ENCODE peak calls at places on chromosomes 11 and 22, in ten cellular contexts. E is HCT116, V is vagina, F is lower leg skin, M is K562, Q is transverse colon, S is tibial nerve, K is adrenal gland, P is body of pancreas, C is sigmoid colon. I is an unnamed sample.

GRCh38 chr11:94125408-94126120 is 3.1 kb upstream of the PANX1 start:
- DNase-seq in M (no peak), C (no peak), P (no peak), F (no peak), E (no peak), V (no peak), Q (no peak), S (no peak), K (no peak), I (peak)

GRCh38 chr11:84261707-84262106 is 975.5 kb upstream of the CCDC90B start:
- DNase-seq in E (no peak), V (no peak), K (no peak), M (no peak), S (no peak), Q (no peak), P (no peak), F (no peak), C (no peak), I (no peak)

GRCh38 chr22:48517039-48518030 is 1310.3 kb downstream of the BRD1 start:
- DNase-seq in F (no peak), E (no peak), Q (no peak), C (peak), V (no peak), M (no peak), P (peak), S (peak), K (no peak), I (no peak)

GRCh38 chr11:13446444-13446843 is 16.6 kb downstream of the BTBD10 start:
- DNase-seq in V (no peak), P (no peak), K (no peak), C (no peak), S (no peak), F (no peak), E (no peak), M (no peak), Q (no peak), I (no peak)

GRCh38 chr11:46865340-46865739 is 19.3 kb upstream of the CKAP5 start:
- DNase-seq in C (no peak), K (peak), V (no peak), E (no peak), P (no peak), Q (no peak), F (no peak), M (no peak), S (no peak), I (no peak)

GRCh38 chr11:124891390-124891861 is 6.2 kb downstream of the ROBO4 start:
- DNase-seq in K (no peak), S (no peak), C (peak), E (no peak), V (no peak), P (no peak), M (no peak), F (peak), Q (no peak), I (no peak)

GRCh38 chr11:109046284-109046992 is 375.6 kb upstream of the C11orf87 start:
- DNase-seq in E (no peak), V (no peak), C (no peak), K (no peak), F (no peak), Q (no peak), M (no peak), S (no peak), P (no peak), I (no peak)

GRCh38 chr11:37504066-37504611 is 906.1 kb upstream of the RAG2 start:
- DNase-seq in M (no peak), E (no peak), V (no peak), Q (no peak), C (no peak), P (no peak), F (no peak), S (no peak), K (no peak), I (no peak)

GRCh38 chr11:126654886-126655806 is 299.7 kb downstream of the ST3GAL4 start:
- DNase-seq in E (no peak), P (no peak), S (peak), K (peak), M (no peak), V (no peak), F (no peak), C (no peak), Q (no peak), I (no peak)

GRCh38 chr22:46883547-46883946 is 121.1 kb downstream of the TBC1D22A start:
- DNase-seq in M (no peak), E (no peak), P (no peak), F (peak), S (no peak), Q (no peak), K (no peak), C (no peak), V (no peak), I (no peak)

GRCh38 chr11:104152941-104153340 is 11.0 kb downstream of the PDGFD start:
- DNase-seq in P (no peak), V (no peak), E (no peak), K (no peak), F (no peak), Q (no peak), C (no peak), S (no peak), M (no peak), I (no peak)

GRCh38 chr11:7263842-7264241 is 12.1 kb downstream of the SYT9 start:
- DNase-seq in F (no peak), Q (no peak), V (no peak), P (no peak), K (no peak), E (no peak), M (no peak), S (no peak), C (no peak), I (no peak)

GRCh38 chr22:45083659-45084305 is 74.0 kb upstream of the PHF21B start:
- DNase-seq in F (no peak), Q (no peak), V (no peak), K (no peak), C (no peak), P (no peak), S (no peak), M (no peak), E (no peak), I (no peak)

GRCh38 chr11:121237686-121238658 is 54.6 kb upstream of the SC5D start:
- DNase-seq in F (no peak), M (no peak), E (no peak), Q (no peak), K (no peak), V (no peak), P (no peak), C (no peak), S (no peak), I (no peak)

GRCh38 chr22:43233529-43233928 is 46.6 kb upstream of the TTLL12 start:
- DNase-seq in M (no peak), S (no peak), P (no peak), Q (no peak), K (no peak), V (no peak), F (no peak), C (no peak), E (no peak), I (no peak)

GRCh38 chr11:88629496-88629895 is 292.0 kb upstream of the CTSC start:
- DNase-seq in C (no peak), P (no peak), K (no peak), M (no peak), Q (no peak), S (no peak), F (no peak), V (no peak), E (no peak), I (no peak)

GRCh38 chr11:96168623-96169022 is 174.4 kb downstream of the MAML2 start:
- DNase-seq in C (peak), P (no peak), M (no peak), V (no peak), S (no peak), K (peak), E (no peak), Q (no peak), F (no peak), I (no peak)

GRCh38 chr11:69689484-69690319 is 14.1 kb downstream of the FGF19 start:
- DNase-seq in C (peak), Q (no peak), F (no peak), V (no peak), E (no peak), S (no peak), K (no peak), M (no peak), P (no peak), I (no peak)

GRCh38 chr11:61853698-61854169 is 25.6 kb downstream of the FADS2 start:
- DNase-seq in K (peak), C (no peak), M (no peak), Q (no peak), S (no peak), F (no peak), V (no peak), P (no peak), E (no peak), I (no peak)

GRCh38 chr11:118570787-118571186 is 1.4 kb upstream of the ARCN1 start:
- DNase-seq in C (no peak), V (no peak), F (no peak), P (no peak), E (no peak), M (no peak), K (no peak), S (no peak), Q (no peak), I (no peak)

GRCh38 chr11:6771926-6772898 is at the start of gene OR2AG2:
- DNase-seq in F (no peak), P (no peak), C (no peak), V (no peak), M (no peak), K (peak), S (no peak), Q (no peak), E (no peak), I (no peak)

GRCh38 chr11:119365071-119365591 is 16.4 kb downstream of the USP2 start:
- DNase-seq in E (no peak), Q (no peak), C (no peak), S (no peak), V (no peak), F (no peak), K (no peak), M (no peak), P (no peak), I (no peak)

GRCh38 chr11:12390258-12390657 is 12.9 kb downstream of the PARVA start:
- DNase-seq in S (no peak), C (no peak), M (no peak), E (no peak), K (no peak), F (no peak), Q (no peak), V (no peak), P (no peak), I (no peak)

GRCh38 chr11:76602431-76602861 is 68.1 kb downstream of the LRRC32 start:
- DNase-seq in M (no peak), E (no peak), C (no peak), K (peak), Q (peak), P (no peak), S (no peak), F (peak), V (peak), I (peak)

GRCh38 chr11:133406493-133406892 is 125.8 kb downstream of the OPCML start:
- DNase-seq in M (no peak), E (no peak), P (no peak), Q (no peak), K (no peak), S (no peak), V (no peak), C (no peak), F (no peak), I (no peak)

GRCh38 chr22:50089231-50090140 is at the start of gene MOV10L1:
- DNase-seq in C (no peak), P (peak), S (no peak), F (no peak), Q (no peak), E (no peak), K (no peak), M (peak), V (no peak), I (peak)

DNA sequence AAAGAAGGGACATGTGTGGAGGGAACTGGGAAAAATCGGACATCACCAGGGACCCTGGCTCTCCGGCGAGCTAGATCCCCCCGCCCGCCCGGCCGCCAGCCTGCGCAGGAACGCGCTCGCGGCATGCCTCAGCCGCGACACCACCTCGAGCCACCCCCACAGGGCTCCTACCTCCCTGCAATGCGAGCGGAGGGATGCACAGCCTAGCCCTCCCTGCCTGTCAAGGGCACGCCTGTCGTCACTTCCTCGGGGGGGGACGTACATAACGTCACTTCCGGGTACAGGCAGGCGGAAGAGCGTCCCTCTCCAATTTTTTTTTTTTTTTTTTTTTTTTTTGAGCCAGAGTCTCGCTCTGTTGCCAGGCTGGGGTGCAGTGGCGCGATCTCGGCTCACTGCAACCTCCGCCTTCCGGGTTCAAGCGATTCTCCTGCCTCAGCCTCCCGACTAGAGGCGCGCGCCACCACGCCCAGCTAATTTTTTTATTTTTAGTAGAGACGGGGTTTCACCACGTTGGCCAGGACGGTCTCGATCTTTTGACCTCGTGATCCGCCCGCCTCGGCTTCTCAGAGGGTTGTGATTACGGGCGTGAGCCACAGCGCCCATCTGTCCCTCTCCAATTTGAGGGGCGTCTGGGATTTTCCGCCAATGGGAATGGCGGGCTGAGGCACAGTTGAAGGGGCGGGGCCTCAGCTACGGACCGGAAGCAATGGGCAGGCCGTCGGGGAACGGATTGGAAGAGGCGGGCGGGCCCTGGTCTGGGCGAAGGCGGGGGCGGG is at the start of gene TXN2:
- DNase-seq in K (peak), V (peak), M (peak), F (peak), C (peak), S (peak), E (peak), P (peak), Q (peak), I (peak)
- TF ChIP-seq POLR2A in K (peak), V (peak), M (peak), F (no peak), C (peak), S (peak), E (peak), P (peak), Q (peak), I (peak)

GRCh38 chr11:57567512-57568329 is at the start of gene UBE2L6:
- DNase-seq in E (no peak), S (peak), F (peak), Q (peak), V (no peak), K (peak), M (peak), P (peak), C (peak), I (peak)
- TF ChIP-seq POLR2A in E (no peak), S (no peak), F (no peak), Q (no peak), V (no peak), K (peak), M (no peak), P (peak), C (no peak), I (peak)

GRCh38 chr22:36528795-36529718 is at the start of gene EIF3D:
- DNase-seq in E (peak), F (peak), Q (peak), M (peak), K (peak), P (peak), C (peak), S (peak), V (peak), I (peak)
- TF ChIP-seq POLR2A in E (peak), F (no peak), Q (peak), M (peak), K (peak), P (peak), C (peak), S (peak), V (peak), I (peak)

DNA sequence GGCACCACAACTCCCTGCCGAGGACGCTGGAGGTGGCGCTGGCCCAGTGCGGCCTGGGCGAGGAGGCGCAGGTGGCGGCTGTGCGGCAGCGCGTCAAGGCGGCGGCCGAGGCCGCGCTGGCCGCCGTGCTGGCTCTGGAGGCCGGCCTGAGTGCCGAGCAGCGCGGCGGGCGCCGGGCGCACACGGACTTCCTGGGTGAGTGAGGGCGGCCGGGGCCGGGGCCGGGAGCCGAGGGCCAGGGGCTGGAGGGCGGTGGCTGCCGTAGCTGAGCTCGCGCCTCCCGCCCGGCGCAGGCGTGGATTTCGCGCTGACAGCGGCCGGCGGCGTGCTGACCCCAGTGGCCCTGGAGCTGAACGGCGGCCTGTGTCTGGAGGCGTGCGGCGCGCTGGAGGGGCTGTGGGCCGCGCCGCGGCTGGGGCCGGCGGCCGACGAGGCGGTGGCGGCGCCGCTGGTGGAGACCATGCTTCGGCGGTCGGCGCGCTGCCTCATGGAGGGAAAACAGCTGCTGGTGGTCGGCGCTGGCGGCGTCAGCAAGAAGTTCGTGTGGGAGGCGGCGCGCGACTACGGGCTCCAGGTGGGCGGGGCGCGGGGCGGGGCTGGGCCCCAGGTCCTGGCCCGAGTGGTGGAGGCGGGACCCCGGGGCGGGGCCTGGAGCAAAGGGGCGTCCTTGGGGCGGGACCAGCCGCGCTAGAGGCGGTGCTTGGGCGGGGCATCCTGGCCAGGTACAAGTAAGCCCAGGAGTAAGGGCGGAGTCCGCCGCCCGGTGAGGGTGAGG is 5.4 kb downstream of the CARNS1 start:
- DNase-seq in Q (peak), S (peak), P (peak), C (peak), M (peak), K (peak), F (peak), E (peak), V (peak), I (peak)
- TF ChIP-seq POLR2A in Q (peak), S (peak), P (no peak), C (no peak), M (no peak), K (peak), F (no peak), E (no peak), V (peak), I (peak)

DNA sequence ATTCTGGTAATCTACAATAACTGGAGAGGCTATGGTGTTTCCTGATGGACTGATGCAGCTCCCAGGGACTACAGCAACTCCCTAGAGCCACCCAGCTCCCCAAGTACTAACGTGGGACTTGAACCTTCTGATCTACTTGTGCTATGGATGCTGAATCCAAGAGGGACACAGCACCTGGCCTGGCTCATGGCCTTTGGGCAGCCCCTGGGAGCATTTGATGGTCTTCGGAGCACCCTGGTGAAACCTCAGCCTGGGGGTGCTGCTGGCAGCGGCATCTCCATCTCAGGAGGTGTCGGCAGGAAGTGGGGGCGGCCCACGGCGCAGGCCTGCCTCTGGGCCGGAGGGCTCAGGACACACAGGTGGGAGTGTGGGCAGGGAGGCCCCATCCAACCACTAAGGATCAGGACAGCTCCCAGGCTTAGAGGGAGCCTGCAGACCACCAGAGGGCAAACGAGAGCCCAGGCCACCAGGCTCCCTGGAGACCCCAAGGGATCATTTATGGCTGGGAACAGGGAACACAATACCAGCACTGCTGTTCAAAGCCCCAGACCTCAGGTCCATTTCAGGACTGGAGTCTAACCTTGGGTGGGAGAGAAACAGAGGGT is 8.7 kb downstream of the EHD1 start:
- DNase-seq in S (no peak), E (no peak), M (peak), C (no peak), V (no peak), F (no peak), K (no peak), Q (no peak), P (no peak), I (no peak)
- TF ChIP-seq POLR2A in S (no peak), E (no peak), M (no peak), C (no peak), V (no peak), F (no peak), K (no peak), Q (no peak), P (no peak), I (no peak)

GRCh38 chr11:1566381-1567051 is 5.6 kb downstream of the DUSP8 start:
- DNase-seq in E (no peak), C (no peak), S (no peak), V (no peak), M (no peak), Q (no peak), P (no peak), F (no peak), K (no peak), I (no peak)

GRCh38 chr11:1569251-1569780 is 2.8 kb downstream of the DUSP8 start:
- DNase-seq in P (peak), C (no peak), M (no peak), K (no peak), E (no peak), F (no peak), Q (peak), V (no peak), S (no peak), I (no peak)

GRCh38 chr11:1567052-1567720 is 4.9 kb downstream of the DUSP8 start:
- DNase-seq in F (no peak), E (no peak), V (no peak), C (peak), P (peak), K (no peak), S (no peak), Q (no peak), M (no peak), I (no peak)

GRCh38 chr11:1568451-1568911 is 3.6 kb downstream of the DUSP8 start:
- DNase-seq in C (peak), P (peak), S (no peak), V (no peak), E (no peak), F (no peak), K (no peak), Q (no peak), M (no peak), I (no peak)

DNA sequence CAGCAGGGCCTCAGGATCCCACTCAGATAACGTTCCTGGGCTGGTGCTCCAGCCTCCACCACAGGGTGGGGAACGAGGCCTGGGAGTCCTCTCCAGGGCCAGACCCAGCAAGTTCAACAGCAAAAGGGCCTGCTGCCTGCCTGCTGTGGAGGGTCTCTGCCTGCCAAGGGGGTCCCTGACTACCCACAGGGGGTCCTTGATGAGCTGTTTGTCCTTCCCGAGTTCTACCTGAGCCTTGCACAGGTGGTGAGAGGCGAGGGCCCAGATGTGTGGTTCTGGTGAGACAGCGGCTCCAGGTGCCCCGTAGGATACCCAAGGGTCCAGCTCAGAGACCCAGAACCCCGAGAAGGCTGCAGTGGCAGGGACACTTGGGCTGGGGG is 4.4 kb downstream of the DUSP8 start:
- DNase-seq in K (no peak), Q (no peak), S (no peak), C (no peak), E (no peak), M (no peak), P (no peak), F (no peak), V (no peak), I (no peak)
- TF ChIP-seq POLR2A in K (no peak), Q (no peak), S (no peak), C (no peak), E (no peak), M (no peak), P (no peak), F (no peak), V (no peak), I (no peak)